ENCODE peak calls at places on chromosomes 3 and 15, in four cellular contexts. T, R, A and D are unnamed samples. For H3K27me3 and H3K9me3, the result is how much of the 10 kb centered on the place peaks cover.

GRCh38 chr3:139691619-139692018 is 13.8 kb upstream of the NMNAT3 start:
- DNase-seq in R (no peak), T (no peak), A (no peak), D (no peak)

GRCh38 chr15:77504310-77504709 is 83.6 kb downstream of the HMG20A start:
- DNase-seq in R (no peak), A (no peak), T (peak), D (no peak)

GRCh38 chr3:141449424-141449823 is 37.4 kb upstream of the RASA2 start:
- DNase-seq in A (no peak), T (no peak), R (no peak), D (no peak)

GRCh38 chr3:28915711-28916481 is 365.0 kb upstream of the RBMS3 start:
- DNase-seq in T (no peak), R (peak), A (no peak), D (no peak)

GRCh38 chr3:195757371-195757770 is 36.6 kb downstream of the MUC20 start:
- DNase-seq in R (no peak), A (no peak), T (no peak), D (no peak)

GRCh38 chr15:85755942-85756341 is 38.8 kb downstream of the KLHL25 start:
- DNase-seq in A (no peak), T (no peak), R (no peak), D (no peak)

GRCh38 chr3:100454684-100455083 is 37.7 kb upstream of the TMEM45A start:
- DNase-seq in R (no peak), T (no peak), A (no peak), D (no peak)

GRCh38 chr3:50525987-50526386 is 22.6 kb upstream of the CACNA2D2 start:
- DNase-seq in A (peak), R (no peak), T (peak), D (peak)

GRCh38 chr3:196969660-196970546 is 1.3 kb upstream of the PIGZ start:
- DNase-seq in A (peak), R (no peak), T (peak), D (peak)

GRCh38 chr3:196970547-196971093 is 2.0 kb upstream of the PIGZ start:
- DNase-seq in A (no peak), R (no peak), T (no peak), D (no peak)

GRCh38 chr3:196968233-196969000 is at the start of gene PIGZ:
- DNase-seq in A (no peak), R (no peak), T (peak), D (no peak)

GRCh38 chr3:196967412-196968232 is 1.0 kb downstream of the PIGZ start:
- DNase-seq in A (no peak), T (no peak), R (no peak), D (no peak)

GRCh38 chr3:196969001-196969659 is 497 bp upstream of the PIGZ start:
- DNase-seq in R (no peak), T (peak), A (peak), D (no peak)
- H3K27me3 ChIP-seq in R (under half), T (under half), A (under half), D (under half)

GRCh38 chr3:152037953-152038352 is 164.5 kb downstream of the SUCNR1 start:
- DNase-seq in A (no peak), T (no peak), R (no peak), D (no peak)
- H3K9me3 ChIP-seq in A (under half), T (under half), R (under half), D (under half)

GRCh38 chr15:63373866-63374548 is 7.6 kb downstream of the CA12 start:
- DNase-seq in A (no peak), T (no peak), R (no peak), D (no peak)
- H3K27ac ChIP-seq in A (no peak), T (no peak), R (peak), D (no peak)

GRCh38 chr15:60589728-60590127 is 110.8 kb upstream of the ICE2 start:
- DNase-seq in A (no peak), T (no peak), R (no peak), D (no peak)

GRCh38 chr15:60594071-60594470 is 115.1 kb upstream of the ICE2 start:
- DNase-seq in R (no peak), A (no peak), T (no peak), D (no peak)

GRCh38 chr15:60592386-60593339 is 113.7 kb upstream of the ICE2 start:
- DNase-seq in R (peak), T (peak), A (peak), D (peak)

GRCh38 chr15:60590935-60591490 is 112.1 kb upstream of the ICE2 start:
- DNase-seq in T (peak), A (peak), R (no peak), D (peak)

GRCh38 chr15:60591491-60592385 is 112.8 kb upstream of the ICE2 start:
- DNase-seq in A (no peak), R (no peak), T (peak), D (peak)
- H3K27me3 ChIP-seq in A (under half), R (half or more), T (under half), D (under half)

GRCh38 chr15:47477253-47477652 is 240.1 kb upstream of the SEMA6D start:
- DNase-seq in R (no peak), A (no peak), T (no peak), D (no peak)
- H3K9me3 ChIP-seq in R (under half), A (under half), T (under half), D (under half)

GRCh38 chr3:46419816-46420215 is 12.8 kb downstream of the CCRL2 start:
- DNase-seq in R (no peak), A (no peak), T (no peak), D (no peak)

GRCh38 chr3:46420931-46421330 is 13.9 kb downstream of the CCRL2 start:
- DNase-seq in T (no peak), R (no peak), A (no peak), D (no peak)

GRCh38 chr3:46417841-46418611 is 11.0 kb downstream of the CCRL2 start:
- DNase-seq in R (no peak), A (no peak), T (no peak), D (no peak)

GRCh38 chr3:46416134-46417119 is 9.4 kb downstream of the CCRL2 start:
- DNase-seq in R (no peak), T (no peak), A (no peak), D (no peak)

GRCh38 chr3:46417120-46417510 is 10.1 kb downstream of the CCRL2 start:
- DNase-seq in T (no peak), A (no peak), R (no peak), D (no peak)
- H3K27ac ChIP-seq in T (no peak), A (no peak), R (no peak), D (no peak)

GRCh38 chr3:147365196-147366115 is 40.9 kb downstream of the ZIC4 start:
- DNase-seq in T (no peak), R (no peak), A (no peak), D (no peak)
- H3K27me3 ChIP-seq in T (under half), R (under half), A (under half), D (under half)

GRCh38 chr15:87781959-87782625 is 474.4 kb downstream of the NTRK3 start:
- DNase-seq in T (no peak), A (no peak), R (no peak), D (no peak)

GRCh38 chr15:87777054-87777498 is 479.5 kb downstream of the NTRK3 start:
- DNase-seq in A (no peak), R (no peak), T (peak), D (no peak)

GRCh38 chr15:87778358-87778757 is 478.2 kb downstream of the NTRK3 start:
- DNase-seq in R (no peak), A (no peak), T (no peak), D (no peak)

DNA sequence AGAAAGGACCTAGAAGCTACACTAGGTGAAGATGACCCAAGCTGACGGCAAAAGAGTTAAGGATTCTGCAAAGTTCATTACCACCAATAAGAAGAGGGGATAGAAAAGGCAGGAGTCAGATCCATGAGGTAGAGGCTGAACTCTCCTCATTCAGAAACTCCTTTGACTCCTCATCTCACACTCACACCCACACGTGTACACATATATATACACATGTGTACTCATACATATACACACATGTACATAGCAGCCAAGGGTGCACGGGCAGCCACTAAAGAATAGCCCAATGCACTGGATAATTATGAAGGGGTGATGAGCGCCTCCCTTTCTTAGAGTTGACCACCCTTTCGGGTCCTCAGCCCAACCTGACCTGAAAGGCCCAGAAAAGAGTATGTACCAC is 476.8 kb downstream of the NTRK3 start:
- DNase-seq in A (no peak), R (no peak), T (no peak), D (no peak)
- H3K9me3 ChIP-seq in A (under half), R (under half), T (under half), D (under half)